ENCODE peak calls at places on chromosomes 16 and 17, in ten cellular contexts. One of them, this sample, is unnamed.

GRCh38 chr17:7852919-7853692 is 1.8 kb upstream of the TMEM88 start:
- DNase-seq in MCF 10A: no peak
- DNase-seq in NCI-H748 treated with DMSO at 0.1 percent for 48 hours: no peak
- DNase-seq in nephron progenitor cell: no peak
- DNase-seq in stimulated activated CD8-positive, alpha-beta memory T cell treated with anti-CD3 and anti-CD28 coated beads, Interleukin-12 subunit alpha, Interleukin-12 subunit beta, amount 100 ng/mL, for 1 hour: no peak
- DNase-seq in activated CD8-positive, alpha-beta memory T cell treated with anti-CD3 and anti-CD28 coated beads, Interleukin-2, amount 50 U/mL, for 4 hours: peak
- DNase-seq in AG10803: no peak
- DNase-seq in activated effector memory CD4-positive, alpha-beta T cell treated with Interleukin-2 at 50 U/mL for 16 hours: no peak
- DNase-seq in activated CD4-positive, alpha-beta T cell treated with anti-CD3 and anti-CD28 coated beads, Interleukin-2, amount 10 ng/mL, durations not matched to agents 7 days and 5 days: no peak
- DNase-seq in stimulated activated naive CD4-positive, alpha-beta T cell: no peak
- DNase-seq in this sample: no peak

GRCh38 chr17:4950075-4950756 is 703 bp upstream of the ENO3 start:
- DNase-seq in activated effector memory CD4-positive, alpha-beta T cell treated with Interleukin-2 at 50 U/mL for 16 hours: peak
- DNase-seq in activated CD8-positive, alpha-beta memory T cell treated with anti-CD3 and anti-CD28 coated beads, Interleukin-2, amount 50 U/mL, for 4 hours: peak
- DNase-seq in stimulated activated naive CD4-positive, alpha-beta T cell: peak
- DNase-seq in AG10803: no peak
- DNase-seq in stimulated activated CD8-positive, alpha-beta memory T cell treated with anti-CD3 and anti-CD28 coated beads, Interleukin-12 subunit alpha, Interleukin-12 subunit beta, amount 100 ng/mL, for 1 hour: no peak
- DNase-seq in activated CD4-positive, alpha-beta T cell treated with anti-CD3 and anti-CD28 coated beads, Interleukin-2, amount 10 ng/mL, durations not matched to agents 7 days and 5 days: no peak
- DNase-seq in MCF 10A: no peak
- DNase-seq in NCI-H748 treated with DMSO at 0.1 percent for 48 hours: no peak
- DNase-seq in nephron progenitor cell: peak
- DNase-seq in this sample: peak

GRCh38 chr17:43170140-43170765 is 761 bp upstream of the NBR1 start:
- DNase-seq in activated CD4-positive, alpha-beta T cell treated with anti-CD3 and anti-CD28 coated beads, Interleukin-2, amount 10 ng/mL, durations not matched to agents 7 days and 5 days: peak
- DNase-seq in AG10803: peak
- DNase-seq in activated CD8-positive, alpha-beta memory T cell treated with anti-CD3 and anti-CD28 coated beads, Interleukin-2, amount 50 U/mL, for 4 hours: peak
- DNase-seq in nephron progenitor cell: peak
- DNase-seq in MCF 10A: peak
- DNase-seq in stimulated activated CD8-positive, alpha-beta memory T cell treated with anti-CD3 and anti-CD28 coated beads, Interleukin-12 subunit alpha, Interleukin-12 subunit beta, amount 100 ng/mL, for 1 hour: peak
- DNase-seq in NCI-H748 treated with DMSO at 0.1 percent for 48 hours: peak
- DNase-seq in activated effector memory CD4-positive, alpha-beta T cell treated with Interleukin-2 at 50 U/mL for 16 hours: peak
- DNase-seq in stimulated activated naive CD4-positive, alpha-beta T cell: peak
- DNase-seq in this sample: peak

GRCh38 chr16:82753821-82754220 is 127.1 kb downstream of the CDH13 start:
- DNase-seq in activated effector memory CD4-positive, alpha-beta T cell treated with Interleukin-2 at 50 U/mL for 16 hours: no peak
- DNase-seq in NCI-H748 treated with DMSO at 0.1 percent for 48 hours: no peak
- DNase-seq in stimulated activated naive CD4-positive, alpha-beta T cell: no peak
- DNase-seq in stimulated activated CD8-positive, alpha-beta memory T cell treated with anti-CD3 and anti-CD28 coated beads, Interleukin-12 subunit alpha, Interleukin-12 subunit beta, amount 100 ng/mL, for 1 hour: no peak
- DNase-seq in MCF 10A: no peak
- DNase-seq in nephron progenitor cell: no peak
- DNase-seq in activated CD8-positive, alpha-beta memory T cell treated with anti-CD3 and anti-CD28 coated beads, Interleukin-2, amount 50 U/mL, for 4 hours: no peak
- DNase-seq in activated CD4-positive, alpha-beta T cell treated with anti-CD3 and anti-CD28 coated beads, Interleukin-2, amount 10 ng/mL, durations not matched to agents 7 days and 5 days: no peak
- DNase-seq in AG10803: peak
- DNase-seq in this sample: no peak

GRCh38 chr17:82244413-82245140 is 15.7 kb downstream of the SLC16A3 start:
- DNase-seq in activated CD4-positive, alpha-beta T cell treated with anti-CD3 and anti-CD28 coated beads, Interleukin-2, amount 10 ng/mL, durations not matched to agents 7 days and 5 days: peak
- DNase-seq in stimulated activated naive CD4-positive, alpha-beta T cell: no peak
- DNase-seq in stimulated activated CD8-positive, alpha-beta memory T cell treated with anti-CD3 and anti-CD28 coated beads, Interleukin-12 subunit alpha, Interleukin-12 subunit beta, amount 100 ng/mL, for 1 hour: no peak
- DNase-seq in activated effector memory CD4-positive, alpha-beta T cell treated with Interleukin-2 at 50 U/mL for 16 hours: no peak
- DNase-seq in NCI-H748 treated with DMSO at 0.1 percent for 48 hours: no peak
- DNase-seq in AG10803: peak
- DNase-seq in nephron progenitor cell: no peak
- DNase-seq in MCF 10A: no peak
- DNase-seq in activated CD8-positive, alpha-beta memory T cell treated with anti-CD3 and anti-CD28 coated beads, Interleukin-2, amount 50 U/mL, for 4 hours: no peak
- DNase-seq in this sample: no peak

GRCh38 chr17:51035436-51035835 is 85.2 kb downstream of the SPAG9 start:
- DNase-seq in activated CD4-positive, alpha-beta T cell treated with anti-CD3 and anti-CD28 coated beads, Interleukin-2, amount 10 ng/mL, durations not matched to agents 7 days and 5 days: no peak
- DNase-seq in nephron progenitor cell: no peak
- DNase-seq in activated effector memory CD4-positive, alpha-beta T cell treated with Interleukin-2 at 50 U/mL for 16 hours: no peak
- DNase-seq in AG10803: peak
- DNase-seq in stimulated activated naive CD4-positive, alpha-beta T cell: no peak
- DNase-seq in activated CD8-positive, alpha-beta memory T cell treated with anti-CD3 and anti-CD28 coated beads, Interleukin-2, amount 50 U/mL, for 4 hours: no peak
- DNase-seq in stimulated activated CD8-positive, alpha-beta memory T cell treated with anti-CD3 and anti-CD28 coated beads, Interleukin-12 subunit alpha, Interleukin-12 subunit beta, amount 100 ng/mL, for 1 hour: no peak
- DNase-seq in NCI-H748 treated with DMSO at 0.1 percent for 48 hours: no peak
- DNase-seq in MCF 10A: no peak
- DNase-seq in this sample: no peak

GRCh38 chr16:76059186-76059585 is 218.0 kb upstream of the CNTNAP4 start:
- DNase-seq in nephron progenitor cell: no peak
- DNase-seq in stimulated activated CD8-positive, alpha-beta memory T cell treated with anti-CD3 and anti-CD28 coated beads, Interleukin-12 subunit alpha, Interleukin-12 subunit beta, amount 100 ng/mL, for 1 hour: no peak
- DNase-seq in stimulated activated naive CD4-positive, alpha-beta T cell: no peak
- DNase-seq in AG10803: no peak
- DNase-seq in activated CD8-positive, alpha-beta memory T cell treated with anti-CD3 and anti-CD28 coated beads, Interleukin-2, amount 50 U/mL, for 4 hours: no peak
- DNase-seq in MCF 10A: peak
- DNase-seq in activated effector memory CD4-positive, alpha-beta T cell treated with Interleukin-2 at 50 U/mL for 16 hours: no peak
- DNase-seq in activated CD4-positive, alpha-beta T cell treated with anti-CD3 and anti-CD28 coated beads, Interleukin-2, amount 10 ng/mL, durations not matched to agents 7 days and 5 days: no peak
- DNase-seq in NCI-H748 treated with DMSO at 0.1 percent for 48 hours: no peak
- DNase-seq in this sample: no peak

GRCh38 chr16:10081201-10081940 is 100.9 kb downstream of the GRIN2A start:
- DNase-seq in stimulated activated CD8-positive, alpha-beta memory T cell treated with anti-CD3 and anti-CD28 coated beads, Interleukin-12 subunit alpha, Interleukin-12 subunit beta, amount 100 ng/mL, for 1 hour: no peak
- DNase-seq in activated CD4-positive, alpha-beta T cell treated with anti-CD3 and anti-CD28 coated beads, Interleukin-2, amount 10 ng/mL, durations not matched to agents 7 days and 5 days: no peak
- DNase-seq in NCI-H748 treated with DMSO at 0.1 percent for 48 hours: no peak
- DNase-seq in AG10803: no peak
- DNase-seq in stimulated activated naive CD4-positive, alpha-beta T cell: no peak
- DNase-seq in activated CD8-positive, alpha-beta memory T cell treated with anti-CD3 and anti-CD28 coated beads, Interleukin-2, amount 50 U/mL, for 4 hours: no peak
- DNase-seq in nephron progenitor cell: no peak
- DNase-seq in MCF 10A: peak
- DNase-seq in activated effector memory CD4-positive, alpha-beta T cell treated with Interleukin-2 at 50 U/mL for 16 hours: no peak
- DNase-seq in this sample: no peak

GRCh38 chr16:81357711-81358270 is 43.0 kb downstream of the GAN start:
- DNase-seq in NCI-H748 treated with DMSO at 0.1 percent for 48 hours: no peak
- DNase-seq in AG10803: no peak
- DNase-seq in stimulated activated naive CD4-positive, alpha-beta T cell: no peak
- DNase-seq in activated effector memory CD4-positive, alpha-beta T cell treated with Interleukin-2 at 50 U/mL for 16 hours: no peak
- DNase-seq in stimulated activated CD8-positive, alpha-beta memory T cell treated with anti-CD3 and anti-CD28 coated beads, Interleukin-12 subunit alpha, Interleukin-12 subunit beta, amount 100 ng/mL, for 1 hour: no peak
- DNase-seq in nephron progenitor cell: no peak
- DNase-seq in activated CD8-positive, alpha-beta memory T cell treated with anti-CD3 and anti-CD28 coated beads, Interleukin-2, amount 50 U/mL, for 4 hours: no peak
- DNase-seq in MCF 10A: no peak
- DNase-seq in activated CD4-positive, alpha-beta T cell treated with anti-CD3 and anti-CD28 coated beads, Interleukin-2, amount 10 ng/mL, durations not matched to agents 7 days and 5 days: no peak
- DNase-seq in this sample: no peak

GRCh38 chr17:32697728-32698625 is 178.9 kb downstream of the MYO1D start:
- DNase-seq in AG10803: no peak
- DNase-seq in nephron progenitor cell: no peak
- DNase-seq in activated effector memory CD4-positive, alpha-beta T cell treated with Interleukin-2 at 50 U/mL for 16 hours: no peak
- DNase-seq in stimulated activated CD8-positive, alpha-beta memory T cell treated with anti-CD3 and anti-CD28 coated beads, Interleukin-12 subunit alpha, Interleukin-12 subunit beta, amount 100 ng/mL, for 1 hour: no peak
- DNase-seq in activated CD8-positive, alpha-beta memory T cell treated with anti-CD3 and anti-CD28 coated beads, Interleukin-2, amount 50 U/mL, for 4 hours: no peak
- DNase-seq in activated CD4-positive, alpha-beta T cell treated with anti-CD3 and anti-CD28 coated beads, Interleukin-2, amount 10 ng/mL, durations not matched to agents 7 days and 5 days: no peak
- DNase-seq in NCI-H748 treated with DMSO at 0.1 percent for 48 hours: no peak
- DNase-seq in MCF 10A: no peak
- DNase-seq in stimulated activated naive CD4-positive, alpha-beta T cell: no peak
- DNase-seq in this sample: no peak

GRCh38 chr16:74623214-74623842 is 16.4 kb upstream of the GLG1 start:
- DNase-seq in stimulated activated CD8-positive, alpha-beta memory T cell treated with anti-CD3 and anti-CD28 coated beads, Interleukin-12 subunit alpha, Interleukin-12 subunit beta, amount 100 ng/mL, for 1 hour: no peak
- DNase-seq in activated CD8-positive, alpha-beta memory T cell treated with anti-CD3 and anti-CD28 coated beads, Interleukin-2, amount 50 U/mL, for 4 hours: no peak
- DNase-seq in activated effector memory CD4-positive, alpha-beta T cell treated with Interleukin-2 at 50 U/mL for 16 hours: no peak
- DNase-seq in AG10803: peak
- DNase-seq in activated CD4-positive, alpha-beta T cell treated with anti-CD3 and anti-CD28 coated beads, Interleukin-2, amount 10 ng/mL, durations not matched to agents 7 days and 5 days: peak
- DNase-seq in nephron progenitor cell: no peak
- DNase-seq in stimulated activated naive CD4-positive, alpha-beta T cell: no peak
- DNase-seq in MCF 10A: peak
- DNase-seq in NCI-H748 treated with DMSO at 0.1 percent for 48 hours: no peak
- DNase-seq in this sample: no peak

GRCh38 chr16:26673011-26673410 is 393.7 kb upstream of the C16orf82 start:
- DNase-seq in activated CD8-positive, alpha-beta memory T cell treated with anti-CD3 and anti-CD28 coated beads, Interleukin-2, amount 50 U/mL, for 4 hours: no peak
- DNase-seq in AG10803: no peak
- DNase-seq in activated CD4-positive, alpha-beta T cell treated with anti-CD3 and anti-CD28 coated beads, Interleukin-2, amount 10 ng/mL, durations not matched to agents 7 days and 5 days: no peak
- DNase-seq in activated effector memory CD4-positive, alpha-beta T cell treated with Interleukin-2 at 50 U/mL for 16 hours: no peak
- DNase-seq in stimulated activated naive CD4-positive, alpha-beta T cell: no peak
- DNase-seq in nephron progenitor cell: no peak
- DNase-seq in MCF 10A: no peak
- DNase-seq in NCI-H748 treated with DMSO at 0.1 percent for 48 hours: no peak
- DNase-seq in stimulated activated CD8-positive, alpha-beta memory T cell treated with anti-CD3 and anti-CD28 coated beads, Interleukin-12 subunit alpha, Interleukin-12 subunit beta, amount 100 ng/mL, for 1 hour: no peak
- DNase-seq in this sample: no peak

GRCh38 chr16:11669380-11670146 is 1.3 kb downstream of the SNN start:
- DNase-seq in activated effector memory CD4-positive, alpha-beta T cell treated with Interleukin-2 at 50 U/mL for 16 hours: no peak
- DNase-seq in NCI-H748 treated with DMSO at 0.1 percent for 48 hours: no peak
- DNase-seq in AG10803: peak
- DNase-seq in activated CD8-positive, alpha-beta memory T cell treated with anti-CD3 and anti-CD28 coated beads, Interleukin-2, amount 50 U/mL, for 4 hours: no peak
- DNase-seq in activated CD4-positive, alpha-beta T cell treated with anti-CD3 and anti-CD28 coated beads, Interleukin-2, amount 10 ng/mL, durations not matched to agents 7 days and 5 days: no peak
- DNase-seq in stimulated activated CD8-positive, alpha-beta memory T cell treated with anti-CD3 and anti-CD28 coated beads, Interleukin-12 subunit alpha, Interleukin-12 subunit beta, amount 100 ng/mL, for 1 hour: no peak
- DNase-seq in stimulated activated naive CD4-positive, alpha-beta T cell: no peak
- DNase-seq in MCF 10A: no peak
- DNase-seq in nephron progenitor cell: no peak
- DNase-seq in this sample: no peak

GRCh38 chr17:29242051-29242450 is 4.6 kb upstream of the CRYBA1 start:
- DNase-seq in nephron progenitor cell: no peak
- DNase-seq in MCF 10A: no peak
- DNase-seq in NCI-H748 treated with DMSO at 0.1 percent for 48 hours: no peak
- DNase-seq in activated CD4-positive, alpha-beta T cell treated with anti-CD3 and anti-CD28 coated beads, Interleukin-2, amount 10 ng/mL, durations not matched to agents 7 days and 5 days: no peak
- DNase-seq in activated effector memory CD4-positive, alpha-beta T cell treated with Interleukin-2 at 50 U/mL for 16 hours: no peak
- DNase-seq in activated CD8-positive, alpha-beta memory T cell treated with anti-CD3 and anti-CD28 coated beads, Interleukin-2, amount 50 U/mL, for 4 hours: no peak
- DNase-seq in AG10803: no peak
- DNase-seq in stimulated activated naive CD4-positive, alpha-beta T cell: no peak
- DNase-seq in stimulated activated CD8-positive, alpha-beta memory T cell treated with anti-CD3 and anti-CD28 coated beads, Interleukin-12 subunit alpha, Interleukin-12 subunit beta, amount 100 ng/mL, for 1 hour: no peak
- DNase-seq in this sample: no peak